ENCODE peak calls at places on chromosomes 12 and 14, in seven cellular contexts. Z, W, C, B, P, G and F are unnamed samples.
A peak's percentile ranks its signal among the peaks of the same experiment; 100 is the strongest.

GRCh38 chr14:81523616-81524015 is 10.0 kb downstream of the SEL1L start:
- DNase-seq in Z (no peak), W (no peak), C (no peak), B (no peak), P (no peak), G (no peak), F (no peak)

GRCh38 chr12:127957001-127957660 is 309.8 kb upstream of the TMEM132C start:
- DNase-seq in Z (no peak), W (no peak), C (peak; percentile 75), B (no peak), P (no peak), G (no peak), F (no peak)

GRCh38 chr12:5904969-5905368 is 40.1 kb downstream of the ANO2 start:
- DNase-seq in Z (no peak), W (no peak), C (no peak), B (no peak), P (no peak), G (no peak), F (no peak)

GRCh38 chr12:47033797-47034555 is 45.4 kb upstream of the PCED1B start:
- DNase-seq in Z (no peak), W (no peak), C (no peak), B (no peak), P (no peak), G (peak; percentile 16), F (no peak)

GRCh38 chr14:53842938-53843337 is 113.7 kb downstream of the BMP4 start:
- DNase-seq in Z (peak; percentile 81), W (no peak), C (no peak), B (no peak), P (no peak), G (peak; percentile 50), F (peak; percentile 75)

GRCh38 chr12:14993537-14994266 is 20.9 kb downstream of the PDE6H start:
- DNase-seq in Z (no peak), W (no peak), C (peak; percentile 54), B (no peak), P (no peak), G (peak; percentile 18), F (no peak)

GRCh38 chr12:6852651-6853354 is 853 bp downstream of the USP5 start:
- DNase-seq in Z (no peak), W (peak; percentile 53), C (peak; percentile 82), B (no peak), P (no peak), G (peak; percentile 80), F (peak; percentile 38)

GRCh38 chr14:33596211-33597080 is 354.4 kb downstream of the EGLN3 start:
- DNase-seq in Z (no peak), W (no peak), C (no peak), B (no peak), P (no peak), G (no peak), F (no peak)

GRCh38 chr14:73718742-73719251 is 4.6 kb upstream of the PNMA1 start:
- DNase-seq in Z (no peak), W (peak; percentile 84), C (no peak), B (no peak), P (no peak), G (no peak), F (no peak)

GRCh38 chr14:61505815-61506809 is 184.7 kb downstream of the PRKCH start:
- DNase-seq in Z (no peak), W (no peak), C (peak; percentile 89), B (no peak), P (no peak), G (no peak), F (no peak)

GRCh38 chr12:96986883-96987523 is 79.9 kb downstream of the NEDD1 start:
- DNase-seq in Z (no peak), W (no peak), C (peak; percentile 24), B (no peak), P (no peak), G (peak; percentile 49), F (peak; percentile 26)

GRCh38 chr12:49503674-49504180 is 35.1 kb upstream of the KCNH3 start:
- DNase-seq in Z (no peak), W (no peak), C (no peak), B (no peak), P (no peak), G (peak; percentile 54), F (peak; percentile 64)

GRCh38 chr12:19643635-19644034 is 204.3 kb downstream of the AEBP2 start:
- DNase-seq in Z (no peak), W (no peak), C (peak; percentile 58), B (no peak), P (no peak), G (peak; percentile 64), F (peak; percentile 22)

GRCh38 chr12:54759751-54760150 is 94.6 kb upstream of the MUCL1 start:
- DNase-seq in Z (peak; percentile 46), W (peak; percentile 43), C (peak; percentile 11), B (no peak), P (no peak), G (peak; percentile 35), F (peak; percentile 50)

GRCh38 chr14:92341791-92342190 is 18.8 kb downstream of the SLC24A4 start:
- DNase-seq in Z (no peak), W (no peak), C (no peak), B (no peak), P (no peak), G (no peak), F (no peak)

GRCh38 chr12:124665516-124665915 is 98.1 kb upstream of the NCOR2 start:
- DNase-seq in Z (peak; percentile 60), W (no peak), C (peak; percentile 86), B (no peak), P (no peak), G (no peak), F (no peak)

GRCh38 chr12:3527181-3527580 is 36.2 kb downstream of the PRMT8 start:
- DNase-seq in Z (no peak), W (no peak), C (peak; percentile 29), B (no peak), P (peak; percentile 50), G (no peak), F (no peak)

GRCh38 chr14:105380656-105381210 is 17.6 kb upstream of the TEX22 start:
- DNase-seq in Z (no peak), W (no peak), C (no peak), B (no peak), P (no peak), G (no peak), F (no peak)

DNA sequence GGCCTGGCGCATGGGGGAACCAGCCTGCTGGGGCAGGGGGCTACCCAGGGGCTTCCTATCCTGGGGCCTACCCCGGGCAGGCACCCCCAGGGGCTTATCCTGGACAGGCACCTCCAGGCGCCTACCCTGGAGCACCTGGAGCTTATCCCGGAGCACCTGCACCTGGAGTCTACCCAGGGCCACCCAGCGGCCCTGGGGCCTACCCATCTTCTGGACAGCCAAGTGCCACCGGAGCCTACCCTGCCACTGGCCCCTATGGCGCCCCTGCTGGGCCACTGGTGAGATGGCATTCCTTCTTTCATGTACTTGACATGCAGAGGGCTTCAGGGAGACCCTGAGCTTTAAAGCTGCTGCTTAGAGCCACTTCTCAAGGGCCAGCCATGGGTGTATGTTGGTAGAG is 9.0 kb downstream of the LGALS3 start:
- DNase-seq in Z (no peak), W (peak; percentile 57), C (no peak), B (no peak), P (no peak), G (no peak), F (peak; percentile 62)
- TF ChIP-seq CTCF in Z (no peak), W (peak; percentile 60), C (peak; percentile 16), B (no peak), P (peak; percentile 35), G (no peak), F (peak; percentile 22)

DNA sequence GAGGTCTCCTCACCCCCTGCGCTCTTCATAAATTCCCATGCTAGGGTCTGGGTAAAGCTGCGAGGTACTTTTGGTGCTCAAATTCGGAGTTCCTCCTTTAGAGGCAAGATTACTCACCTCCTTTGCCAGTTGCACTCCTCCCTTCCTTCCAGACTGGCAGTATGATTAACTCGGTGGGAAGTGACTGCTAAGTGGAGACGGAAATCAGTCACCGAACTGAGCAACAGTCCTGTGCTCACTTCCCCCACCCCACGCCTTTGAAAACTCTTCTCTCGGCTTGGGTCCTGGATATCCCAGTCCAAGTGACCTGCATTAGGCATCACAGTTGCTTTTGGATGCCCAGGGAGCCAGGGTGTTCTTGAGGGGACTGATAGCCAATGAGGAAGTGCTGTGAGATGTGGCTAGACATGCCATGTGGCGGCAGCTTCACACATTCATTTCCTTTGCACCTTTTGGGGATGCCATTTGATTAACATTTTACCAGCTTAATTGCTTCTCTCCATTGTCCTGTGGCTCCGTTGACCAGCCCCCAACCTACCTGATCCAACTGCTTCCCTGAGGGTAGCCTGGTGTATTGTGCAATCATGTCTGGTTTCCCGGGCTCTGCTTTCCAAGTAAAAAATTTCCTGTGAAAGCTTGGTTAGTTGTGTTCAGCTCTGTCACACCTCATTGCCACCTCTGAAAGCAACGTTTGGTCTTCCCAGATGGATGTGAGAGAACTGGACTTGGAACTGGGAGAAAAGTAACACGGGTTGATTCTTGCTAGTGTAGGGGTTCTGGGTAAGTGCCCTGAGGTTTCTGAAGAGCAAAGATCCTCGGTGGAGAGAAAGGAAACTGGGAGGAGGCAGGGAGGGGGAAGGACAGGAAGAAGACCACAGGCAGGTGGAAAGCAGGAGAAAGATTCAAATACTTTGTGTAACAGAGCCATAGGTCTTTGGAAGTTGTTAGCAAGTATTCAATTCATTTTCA is 968 bp downstream of the PNP start:
- DNase-seq in Z (peak; percentile 43), W (no peak), C (peak; percentile 45), B (peak; percentile 18), P (no peak), G (peak; percentile 46), F (peak; percentile 32)
- TF ChIP-seq CTCF in Z (no peak), W (no peak), C (no peak), B (no peak), P (no peak), G (no peak), F (no peak)

DNA sequence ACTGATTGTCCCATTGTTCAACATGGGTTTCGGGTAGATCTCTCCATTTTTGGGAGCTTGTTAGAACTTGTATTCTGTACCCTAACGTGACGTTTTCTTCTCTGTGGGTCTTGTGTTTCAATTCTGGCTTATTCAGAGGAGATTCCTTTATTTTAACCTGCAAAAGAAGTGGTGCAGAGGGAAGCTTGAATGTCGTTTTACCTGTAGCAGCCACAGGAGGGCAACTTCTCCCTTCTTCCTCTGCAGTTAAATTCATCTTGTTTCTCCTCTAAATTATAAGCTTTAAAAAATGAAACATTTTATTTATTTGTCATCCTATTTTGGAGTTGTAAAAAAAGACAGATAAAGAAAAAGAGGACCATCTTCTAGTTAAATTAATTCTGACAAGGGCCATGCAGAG is 13.7 kb upstream of the CLEC4D start:
- DNase-seq in Z (no peak), W (no peak), C (no peak), B (no peak), P (no peak), G (no peak), F (no peak)
- TF ChIP-seq CTCF in Z (peak; percentile 40), W (no peak), C (no peak), B (no peak), P (no peak), G (peak; percentile 11), F (no peak)

DNA sequence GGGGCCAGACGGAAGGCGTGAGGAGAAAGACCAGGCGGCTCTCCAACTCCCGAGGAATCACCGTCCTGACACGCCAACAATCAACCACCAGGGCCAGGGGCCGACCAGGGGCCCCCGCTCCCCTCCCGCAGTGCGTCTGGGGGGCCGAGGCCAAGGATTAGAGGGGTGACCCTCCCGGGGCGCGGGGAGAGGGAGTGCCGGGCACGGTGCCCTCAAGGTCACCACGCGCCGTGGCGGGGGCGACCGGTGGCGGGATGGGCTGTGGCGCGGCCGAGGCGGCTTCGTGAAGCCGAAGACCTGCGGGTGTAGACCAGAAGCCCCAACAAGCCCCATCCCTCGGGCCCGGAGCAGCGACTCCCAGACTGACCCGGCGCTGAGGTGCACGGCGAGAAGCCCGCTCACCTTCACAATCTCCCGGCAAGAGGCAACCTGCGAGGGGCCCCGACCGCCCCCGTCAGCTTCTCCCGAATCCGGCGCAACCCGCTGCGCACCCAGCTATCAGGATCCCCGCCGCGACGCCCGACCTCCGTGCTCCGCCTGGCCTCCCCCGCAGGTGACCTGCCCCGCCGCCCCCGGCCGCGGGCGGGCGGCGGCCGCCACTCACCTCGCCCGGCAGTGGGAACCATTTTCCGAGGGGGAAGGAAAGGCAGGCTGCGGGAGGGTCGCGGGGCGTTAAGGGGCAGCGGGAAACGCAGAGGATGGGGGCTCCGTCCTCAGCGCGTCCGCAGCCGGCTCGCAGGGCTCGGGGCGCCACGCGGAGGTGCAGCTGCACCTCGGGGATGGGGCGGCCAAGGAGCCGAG is 446 bp downstream of the ATP2B1 start:
- DNase-seq in Z (peak; percentile 48), W (peak; percentile 51), C (no peak), B (peak; percentile 47), P (no peak), G (peak; percentile 59), F (peak; percentile 31)
- TF ChIP-seq CTCF in Z (no peak), W (no peak), C (no peak), B (no peak), P (no peak), G (peak; percentile 22), F (no peak)